ENCODE peak calls at places on chromosome 2, in five cellular contexts. One of them, this sample, is unnamed.

GRCh38 chr2:134217924-134218323 is 35.9 kb upstream of the MGAT5 start:
- DNase-seq in IMR-90: peak; percentile 34
- DNase-seq in H1: no peak
- DNase-seq in endothelial cell of umbilical vein: no peak
- DNase-seq in body of pancreas: no peak
- DNase-seq in this sample: no peak

GRCh38 chr2:9311488-9311887 is 104.9 kb downstream of the ASAP2 start:
- DNase-seq in body of pancreas: peak; percentile 24
- DNase-seq in IMR-90: peak; percentile 90
- DNase-seq in H1: no peak
- DNase-seq in endothelial cell of umbilical vein: no peak
- DNase-seq in this sample: no peak

GRCh38 chr2:215833531-215834162 is 179.7 kb downstream of the MREG start:
- DNase-seq in IMR-90: peak; percentile 87
- DNase-seq in endothelial cell of umbilical vein: peak; percentile 94
- DNase-seq in body of pancreas: no peak
- DNase-seq in H1: no peak
- DNase-seq in this sample: no peak

GRCh38 chr2:42328148-42328833 is 32.7 kb downstream of the COX7A2L start:
- DNase-seq in endothelial cell of umbilical vein: peak; percentile 54
- DNase-seq in IMR-90: peak; percentile 57
- DNase-seq in H1: no peak
- DNase-seq in body of pancreas: no peak
- DNase-seq in this sample: no peak

GRCh38 chr2:43324589-43325447 is 98.4 kb upstream of the ZFP36L2 start:
- DNase-seq in H1: no peak
- DNase-seq in IMR-90: no peak
- DNase-seq in endothelial cell of umbilical vein: peak; percentile 79
- DNase-seq in body of pancreas: peak; percentile 38
- DNase-seq in this sample: no peak

GRCh38 chr2:162992828-162993227 is 154.3 kb upstream of the KCNH7 start:
- DNase-seq in IMR-90: no peak
- DNase-seq in body of pancreas: no peak
- DNase-seq in endothelial cell of umbilical vein: no peak
- DNase-seq in H1: no peak
- DNase-seq in this sample: no peak

GRCh38 chr2:144942516-144943256 is 422.8 kb upstream of the ZEB2 start:
- DNase-seq in H1: no peak
- DNase-seq in body of pancreas: no peak
- DNase-seq in IMR-90: peak; percentile 81
- DNase-seq in endothelial cell of umbilical vein: peak; percentile 88
- DNase-seq in this sample: no peak

GRCh38 chr2:229169751-229170150 is 101.3 kb downstream of the PID1 start:
- DNase-seq in IMR-90: no peak
- DNase-seq in H1: no peak
- DNase-seq in body of pancreas: peak; percentile 15
- DNase-seq in endothelial cell of umbilical vein: no peak
- DNase-seq in this sample: no peak

GRCh38 chr2:9474361-9475117 is at the start of gene IAH1:
- DNase-seq in endothelial cell of umbilical vein: peak; percentile 60
- DNase-seq in body of pancreas: peak; percentile 48
- DNase-seq in IMR-90: no peak
- DNase-seq in H1: peak; percentile 54
- DNase-seq in this sample: no peak

GRCh38 chr2:49940616-49941015 is 786.3 kb upstream of the FSHR start:
- DNase-seq in H1: no peak
- DNase-seq in endothelial cell of umbilical vein: no peak
- DNase-seq in IMR-90: no peak
- DNase-seq in body of pancreas: no peak
- DNase-seq in this sample: no peak

GRCh38 chr2:96264656-96265348 is 995 bp downstream of the TMEM127 start:
- DNase-seq in IMR-90: peak; percentile 29
- DNase-seq in body of pancreas: no peak
- DNase-seq in endothelial cell of umbilical vein: peak; percentile 66
- DNase-seq in H1: no peak
- DNase-seq in this sample: no peak

GRCh38 chr2:201414099-201415023 is 36.9 kb downstream of the TRAK2 start:
- DNase-seq in H1: no peak
- DNase-seq in body of pancreas: no peak
- DNase-seq in IMR-90: peak; percentile 34
- DNase-seq in endothelial cell of umbilical vein: peak; percentile 80
- DNase-seq in this sample: no peak

GRCh38 chr2:154827286-154827685 is 128.8 kb downstream of the KCNJ3 start:
- DNase-seq in body of pancreas: no peak
- DNase-seq in H1: no peak
- DNase-seq in IMR-90: no peak
- DNase-seq in endothelial cell of umbilical vein: no peak
- DNase-seq in this sample: no peak

GRCh38 chr2:37670378-37671012 is 947 bp downstream of the CDC42EP3 start:
- DNase-seq in body of pancreas: no peak
- DNase-seq in IMR-90: no peak
- DNase-seq in endothelial cell of umbilical vein: peak; percentile 49
- DNase-seq in H1: no peak
- DNase-seq in this sample: no peak

GRCh38 chr2:37672870-37673184 is 1.4 kb upstream of the CDC42EP3 start:
- DNase-seq in body of pancreas: no peak
- DNase-seq in endothelial cell of umbilical vein: no peak
- DNase-seq in H1: no peak
- DNase-seq in IMR-90: no peak
- DNase-seq in this sample: no peak

GRCh38 chr2:37672104-37672869 is 845 bp upstream of the CDC42EP3 start:
- DNase-seq in endothelial cell of umbilical vein: peak; percentile 85
- DNase-seq in H1: peak; percentile 94
- DNase-seq in body of pancreas: peak; percentile 84
- DNase-seq in IMR-90: peak; percentile 88
- DNase-seq in this sample: no peak

GRCh38 chr2:37671816-37672103 is 318 bp upstream of the CDC42EP3 start:
- DNase-seq in IMR-90: no peak
- DNase-seq in H1: no peak
- DNase-seq in endothelial cell of umbilical vein: no peak
- DNase-seq in body of pancreas: no peak
- DNase-seq in this sample: no peak

GRCh38 chr2:37671013-37671815 is at the start of gene CDC42EP3:
- DNase-seq in H1: peak; percentile 76
- DNase-seq in body of pancreas: peak; percentile 75
- DNase-seq in IMR-90: no peak
- DNase-seq in endothelial cell of umbilical vein: peak; percentile 48
- DNase-seq in this sample: no peak
- TF ChIP-seq POLR2A in H1: peak; percentile 68
- TF ChIP-seq POLR2A in body of pancreas: peak; percentile 64
- TF ChIP-seq POLR2A in IMR-90: peak; percentile 82
- TF ChIP-seq POLR2A in endothelial cell of umbilical vein: peak; percentile 84
- TF ChIP-seq POLR2A in this sample: peak; percentile 66

GRCh38 chr2:156334496-156335478 is 2.3 kb upstream of the NR4A2 start:
- DNase-seq in endothelial cell of umbilical vein: peak; percentile 90
- DNase-seq in body of pancreas: peak; percentile 93
- DNase-seq in H1: peak; percentile 74
- DNase-seq in IMR-90: peak; percentile 94
- DNase-seq in this sample: peak; percentile 65
- TF ChIP-seq CTCF in endothelial cell of umbilical vein: peak; percentile 29
- TF ChIP-seq CTCF in body of pancreas: no peak
- TF ChIP-seq CTCF in H1: no peak
- TF ChIP-seq CTCF in IMR-90: peak; percentile 37
- TF ChIP-seq CTCF in this sample: no peak

GRCh38 chr2:231452799-231453508 is 11.3 kb downstream of the NCL start:
- DNase-seq in endothelial cell of umbilical vein: no peak
- DNase-seq in IMR-90: no peak
- DNase-seq in body of pancreas: peak; percentile 16
- DNase-seq in H1: peak; percentile 65
- DNase-seq in this sample: no peak
- TF ChIP-seq POLR2A in endothelial cell of umbilical vein: peak; percentile 57
- TF ChIP-seq POLR2A in IMR-90: no peak
- TF ChIP-seq POLR2A in body of pancreas: no peak
- TF ChIP-seq POLR2A in H1: peak; percentile 52
- TF ChIP-seq POLR2A in this sample: no peak

GRCh38 chr2:214489181-214489580 is 78.3 kb downstream of the VWC2L start:
- DNase-seq in IMR-90: no peak
- DNase-seq in body of pancreas: no peak
- DNase-seq in H1: no peak
- DNase-seq in endothelial cell of umbilical vein: no peak
- DNase-seq in this sample: no peak
- TF ChIP-seq CTCF in IMR-90: no peak
- TF ChIP-seq CTCF in body of pancreas: no peak
- TF ChIP-seq CTCF in H1: peak; percentile 25
- TF ChIP-seq CTCF in endothelial cell of umbilical vein: no peak
- TF ChIP-seq CTCF in this sample: no peak

DNA sequence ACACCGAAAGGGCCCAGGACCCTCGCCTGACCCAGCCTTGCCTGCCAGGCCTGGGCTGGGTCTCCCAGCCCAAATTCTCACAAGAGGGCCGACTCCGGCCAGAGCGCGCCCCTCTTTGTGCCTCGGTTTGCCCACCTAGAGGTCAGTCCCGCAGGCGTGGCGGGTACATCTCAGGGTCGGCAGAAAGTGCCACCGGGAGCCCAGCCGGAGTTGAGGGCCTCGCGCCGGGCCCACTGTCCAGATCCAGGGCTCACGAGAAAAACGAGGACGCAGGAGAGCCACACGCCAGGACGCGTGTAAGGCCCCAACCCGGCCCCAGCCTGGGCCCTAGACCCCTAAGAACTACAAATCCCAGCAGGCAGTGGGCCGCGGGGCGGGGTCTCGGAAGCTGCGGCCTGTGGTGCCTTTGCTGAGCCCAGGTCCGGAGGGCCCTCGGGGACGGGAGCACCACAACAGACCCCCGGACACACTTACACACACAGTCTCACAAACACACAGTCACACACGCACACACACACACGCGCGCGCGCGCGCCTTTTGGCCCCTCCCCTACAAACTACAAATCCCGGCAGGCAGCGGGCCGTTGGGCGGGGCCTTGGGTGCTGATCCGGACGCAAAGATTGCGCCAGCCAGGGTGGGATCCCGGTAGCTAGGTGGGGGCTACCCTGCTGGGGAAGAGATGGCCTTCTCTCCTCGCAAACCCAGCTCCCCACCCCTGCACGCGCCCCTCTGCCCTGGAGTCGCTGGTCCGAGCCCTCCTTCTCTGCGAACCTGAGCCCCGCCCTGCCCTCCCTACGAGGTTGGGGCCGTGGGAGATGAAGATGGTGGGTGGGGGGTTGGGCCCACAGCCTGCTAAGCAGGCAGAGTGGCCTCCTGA is at the start of gene SH2D6:
- DNase-seq in body of pancreas: peak; percentile 83
- DNase-seq in H1: peak; percentile 93
- DNase-seq in endothelial cell of umbilical vein: peak; percentile 86
- DNase-seq in IMR-90: peak; percentile 68
- DNase-seq in this sample: peak; percentile 55
- TF ChIP-seq POLR2A in body of pancreas: no peak
- TF ChIP-seq POLR2A in H1: no peak
- TF ChIP-seq POLR2A in endothelial cell of umbilical vein: peak; percentile 62
- TF ChIP-seq POLR2A in IMR-90: peak; percentile 46
- TF ChIP-seq POLR2A in this sample: peak; percentile 87

DNA sequence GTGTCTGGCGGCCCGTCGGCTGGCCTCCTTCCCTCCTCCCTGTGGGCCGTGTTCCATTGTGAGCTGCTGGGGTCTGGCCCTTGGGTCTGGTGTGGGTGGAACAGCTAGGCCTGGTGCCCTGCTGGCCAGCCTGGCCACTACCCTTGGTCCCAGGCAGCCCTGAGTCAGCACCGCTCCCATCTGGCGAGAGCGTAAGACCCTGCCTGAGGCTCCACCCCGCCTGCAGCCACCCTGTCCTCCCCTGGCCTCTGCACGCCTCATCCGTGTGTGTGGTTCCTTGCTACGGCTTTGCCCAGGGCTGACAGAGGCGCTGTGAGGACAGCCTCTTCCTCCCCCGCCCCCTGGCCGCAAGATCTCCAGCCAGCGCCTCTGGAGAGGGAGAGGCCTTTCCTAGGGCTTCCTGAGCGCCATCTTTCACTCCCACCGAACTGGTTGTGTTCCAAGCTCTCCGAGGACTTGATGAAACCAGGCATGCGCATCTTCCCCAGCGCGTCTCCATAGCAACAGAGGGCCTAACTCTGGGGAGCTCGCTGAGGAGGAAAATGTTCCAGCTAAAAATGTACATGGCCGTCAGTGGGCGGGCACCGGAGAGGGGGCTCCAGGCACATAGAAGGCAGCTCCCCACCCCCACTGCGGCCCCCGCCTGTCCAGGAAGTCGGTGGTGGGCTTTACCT is 83.0 kb downstream of the STPG4 start:
- DNase-seq in endothelial cell of umbilical vein: no peak
- DNase-seq in H1: no peak
- DNase-seq in body of pancreas: peak; percentile 83
- DNase-seq in IMR-90: peak; percentile 70
- DNase-seq in this sample: no peak
- TF ChIP-seq CTCF in endothelial cell of umbilical vein: no peak
- TF ChIP-seq CTCF in H1: no peak
- TF ChIP-seq CTCF in body of pancreas: no peak
- TF ChIP-seq CTCF in IMR-90: no peak
- TF ChIP-seq CTCF in this sample: no peak

GRCh38 chr2:120399889-120400240 is 53.9 kb downstream of the INHBB start:
- DNase-seq in body of pancreas: no peak
- DNase-seq in IMR-90: no peak
- DNase-seq in endothelial cell of umbilical vein: no peak
- DNase-seq in H1: no peak
- DNase-seq in this sample: no peak
- TF ChIP-seq POLR2A in body of pancreas: no peak
- TF ChIP-seq POLR2A in IMR-90: no peak
- TF ChIP-seq POLR2A in endothelial cell of umbilical vein: no peak
- TF ChIP-seq POLR2A in H1: no peak
- TF ChIP-seq POLR2A in this sample: no peak

DNA sequence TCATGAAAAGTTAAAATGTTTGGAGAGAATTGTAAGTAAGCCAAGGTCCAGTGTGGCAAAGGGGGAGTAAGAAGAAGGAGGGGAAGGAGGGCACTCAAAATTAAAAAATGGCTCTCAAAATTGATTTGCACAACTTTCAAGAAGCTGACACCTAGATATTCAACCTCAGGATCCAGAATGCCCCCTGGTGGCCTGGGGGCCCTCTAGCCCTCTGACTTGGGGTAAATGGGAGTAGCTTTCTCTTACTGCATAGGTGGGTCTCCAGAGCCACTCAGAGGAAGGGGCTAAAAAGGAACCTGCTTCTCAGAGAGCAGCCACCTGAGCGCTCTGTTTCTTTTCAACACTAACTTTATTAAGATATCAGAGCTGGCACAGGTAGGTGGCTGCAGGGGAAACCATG is 968.5 kb downstream of the BCL11A start:
- DNase-seq in endothelial cell of umbilical vein: no peak
- DNase-seq in IMR-90: no peak
- DNase-seq in body of pancreas: no peak
- DNase-seq in H1: peak; percentile 69
- DNase-seq in this sample: no peak
- TF ChIP-seq CTCF in endothelial cell of umbilical vein: no peak
- TF ChIP-seq CTCF in IMR-90: no peak
- TF ChIP-seq CTCF in body of pancreas: no peak
- TF ChIP-seq CTCF in H1: peak; percentile 69
- TF ChIP-seq CTCF in this sample: no peak